ENCODE peak calls at places on chromosomes 2 and 18, in five cellular contexts. M, K, I, F and D are unnamed samples.

GRCh38 chr2:167212054-167212648 is 323.9 kb downstream of the XIRP2 start:
- DNase-seq in M (no peak), K (no peak), I (no peak), F (no peak), D (peak; percentile 59)

GRCh38 chr18:26103579-26103978 is 13.2 kb upstream of the SS18 start:
- DNase-seq in M (peak; percentile 64), K (no peak), I (no peak), F (no peak), D (peak; percentile 44)

GRCh38 chr18:63974991-63975390 is 5.1 kb downstream of the SERPINB8 start:
- DNase-seq in M (no peak), K (no peak), I (no peak), F (peak; percentile 58), D (peak; percentile 68)

GRCh38 chr2:60474301-60474700 is 79.2 kb downstream of the BCL11A start:
- DNase-seq in M (no peak), K (no peak), I (no peak), F (no peak), D (no peak)

GRCh38 chr2:109005686-109006204 is 16.7 kb upstream of the EDAR start:
- DNase-seq in M (no peak), K (peak; percentile 23), I (no peak), F (peak; percentile 70), D (no peak)

GRCh38 chr2:36662638-36663037 is 33.9 kb upstream of the VIT start:
- DNase-seq in M (no peak), K (no peak), I (no peak), F (no peak), D (no peak)

GRCh38 chr18:25289040-25289631 is 62.8 kb downstream of the ZNF521 start:
- DNase-seq in M (no peak), K (no peak), I (peak; percentile 44), F (no peak), D (peak; percentile 10)

GRCh38 chr2:11865378-11865777 is 118.9 kb downstream of the LPIN1 start:
- DNase-seq in M (no peak), K (no peak), I (no peak), F (no peak), D (no peak)

GRCh38 chr2:30722936-30723725 is 84.1 kb downstream of the CAPN13 start:
- DNase-seq in M (no peak), K (no peak), I (no peak), F (peak; percentile 14), D (no peak)

GRCh38 chr2:76567478-76567877 is 856.8 kb upstream of the GCFC2 start:
- DNase-seq in M (no peak), K (no peak), I (no peak), F (no peak), D (no peak)
- H3K27me3 ChIP-seq in M (no peaks in the 10 kb centered on the region), K (no peaks in the 10 kb centered on the region), I (no peaks in the 10 kb centered on the region), F (no peaks in the 10 kb centered on the region), D (no peaks in the 10 kb centered on the region)

DNA sequence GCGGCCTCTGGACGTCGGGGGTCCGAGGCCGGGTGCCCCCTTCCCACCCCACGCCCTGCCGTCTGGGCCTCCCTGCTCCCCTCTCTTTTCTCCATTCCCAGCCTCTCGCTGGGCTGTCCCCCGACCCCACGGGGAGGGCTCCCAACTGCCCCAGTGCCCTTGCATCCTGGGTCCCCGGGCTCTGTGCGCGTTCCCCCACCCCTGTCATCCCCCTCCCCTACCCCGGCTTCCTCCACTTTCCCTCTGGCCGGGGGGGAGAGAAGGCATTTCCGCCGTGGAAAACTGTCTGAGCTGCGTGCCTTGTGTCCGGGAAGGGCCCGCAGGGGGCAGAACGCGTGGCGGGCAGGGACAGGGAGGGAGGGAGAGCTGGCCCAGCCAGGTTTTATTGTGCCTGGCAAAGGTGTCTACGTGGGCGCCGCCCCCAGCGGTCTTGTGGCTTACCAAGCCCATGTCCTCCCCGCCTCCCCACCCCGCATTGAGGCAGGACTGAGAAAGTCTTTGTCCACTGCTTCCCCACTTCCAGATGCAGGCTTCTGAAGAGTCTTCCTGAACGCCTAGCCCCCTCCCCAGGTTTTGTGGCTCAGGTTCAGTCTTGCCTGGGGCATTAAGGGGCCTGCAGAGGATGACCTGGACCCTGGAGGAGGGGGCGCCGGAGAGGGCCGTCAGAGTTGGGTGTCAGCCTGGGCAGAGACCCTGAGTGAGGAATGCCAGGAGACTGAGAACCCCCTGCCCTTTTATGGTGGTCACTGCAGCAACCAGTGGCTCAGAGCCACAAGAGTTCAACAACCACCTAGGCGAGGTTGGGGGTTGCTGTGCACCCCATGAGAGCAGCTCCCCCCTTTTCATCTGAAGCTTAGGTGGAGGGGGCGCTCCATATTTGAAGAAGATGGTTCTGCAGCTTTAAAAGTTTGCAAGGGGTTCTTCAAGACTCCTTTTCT is 1.3 kb downstream of the ITM2C start:
- DNase-seq in M (no peak), K (no peak), I (peak; percentile 33), F (no peak), D (no peak)
- TF ChIP-seq CTCF in M (no peak), K (no peak), I (no peak), F (no peak), D (peak; percentile 14)

DNA sequence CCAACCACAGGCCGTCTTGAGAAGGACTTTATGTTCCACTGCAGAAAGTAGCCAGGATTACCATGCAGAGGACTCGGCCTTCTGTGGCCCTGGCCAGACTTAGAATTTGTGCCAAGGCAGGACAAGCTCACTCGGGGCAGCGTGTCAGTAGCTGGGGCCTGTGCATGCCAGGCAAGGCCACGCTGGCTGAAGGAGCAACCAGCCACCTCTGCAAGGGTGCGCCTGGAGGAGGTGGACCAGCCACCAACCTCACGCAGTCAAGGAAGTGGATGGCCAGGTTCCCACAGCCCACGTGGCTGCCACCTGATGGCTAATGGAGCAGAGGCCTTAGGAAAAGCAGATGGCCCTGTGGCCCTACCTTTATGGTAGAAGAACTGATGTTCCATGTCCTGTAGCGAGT is 107.9 kb downstream of the CCDC74A start:
- DNase-seq in M (no peak), K (no peak), I (no peak), F (no peak), D (no peak)
- H3K27me3 ChIP-seq in M (no peaks in the 10 kb centered on the region), K (no peaks in the 10 kb centered on the region), I (no peaks in the 10 kb centered on the region), F (no peaks in the 10 kb centered on the region), D (no peaks in the 10 kb centered on the region)

GRCh38 chr2:223819891-223820290 is 17.5 kb downstream of the AP1S3 start:
- DNase-seq in M (no peak), K (no peak), I (no peak), F (no peak), D (no peak)
- TF ChIP-seq CTCF in M (no peak), K (no peak), I (no peak), F (no peak), D (no peak)

GRCh38 chr2:23387221-23387550 is 2.2 kb downstream of the KLHL29 start:
- DNase-seq in M (no peak), K (no peak), I (no peak), F (no peak), D (no peak)

GRCh38 chr2:23386422-23387220 is 1.6 kb downstream of the KLHL29 start:
- DNase-seq in M (peak; percentile 33), K (peak; percentile 24), I (peak; percentile 33), F (no peak), D (no peak)

GRCh38 chr2:23388756-23389514 is 4.0 kb downstream of the KLHL29 start:
- DNase-seq in M (no peak), K (no peak), I (no peak), F (no peak), D (no peak)

GRCh38 chr2:23387849-23388248 is 2.9 kb downstream of the KLHL29 start:
- DNase-seq in M (no peak), K (no peak), I (no peak), F (no peak), D (no peak)

GRCh38 chr2:23388292-23388691 is 3.3 kb downstream of the KLHL29 start:
- DNase-seq in M (no peak), K (no peak), I (no peak), F (no peak), D (no peak)
- H3K27me3 ChIP-seq in M (peaks cover 4% of the 10 kb centered on the region), K (peaks cover 45% of the 10 kb centered on the region), I (no peaks in the 10 kb centered on the region), F (no peaks in the 10 kb centered on the region), D (no peaks in the 10 kb centered on the region)

DNA sequence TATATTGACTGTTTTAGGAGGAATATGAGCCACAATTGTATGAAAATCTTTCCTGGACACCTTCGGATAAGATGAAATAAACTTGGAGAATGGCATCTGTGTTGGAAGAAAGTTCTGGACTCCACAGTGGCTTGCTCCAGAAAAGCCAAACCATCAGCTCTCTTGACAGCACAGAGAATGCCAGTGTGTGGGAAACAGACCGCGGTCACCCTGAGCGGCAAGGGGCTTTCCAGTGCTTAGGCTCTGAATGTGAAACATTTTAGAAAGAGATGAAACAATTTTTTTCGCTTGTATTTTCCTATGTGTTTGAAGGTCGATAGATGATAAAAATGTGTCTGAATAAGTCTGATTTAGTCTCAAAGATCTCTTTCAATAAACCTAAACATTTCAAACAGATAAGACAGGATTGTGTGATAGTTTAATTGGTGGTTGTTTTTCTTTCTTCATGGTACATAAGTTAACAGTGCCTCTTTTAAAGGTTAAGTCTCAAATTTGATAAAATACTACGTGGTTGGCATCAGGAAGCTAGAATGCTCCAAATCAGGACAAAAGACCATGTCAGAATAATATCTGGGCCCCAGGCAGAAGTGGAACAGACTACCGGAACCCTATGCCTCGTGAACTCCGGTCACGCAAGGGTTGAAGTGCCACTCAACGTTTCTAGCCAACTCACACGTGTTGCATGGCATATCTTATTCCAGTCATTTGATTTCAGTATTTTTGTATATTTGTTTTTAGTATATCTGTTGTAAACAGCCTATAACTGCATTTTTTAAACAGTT is 28.9 kb downstream of the PTGR3 start:
- DNase-seq in M (no peak), K (no peak), I (no peak), F (no peak), D (no peak)
- TF ChIP-seq CTCF in M (no peak), K (no peak), I (no peak), F (no peak), D (no peak)